ENCODE peak calls at places on chromosomes 2 and 18, in seven cellular contexts. One of them, this sample, is unnamed.

GRCh38 chr2:105734762-105735538 is 9.8 kb upstream of the NCK2 start:
- DNase-seq in stromal cell of bone marrow: peak; percentile 23
- DNase-seq in prostate gland: no peak
- DNase-seq in C1 segment of cervical spinal cord: no peak
- DNase-seq in renal cortical epithelial cell: peak; percentile 77
- DNase-seq in mesothelial cell of epicardium: peak; percentile 24
- DNase-seq in MM.1S: peak; percentile 71
- DNase-seq in this sample: no peak

GRCh38 chr2:64650722-64651338 is 2.9 kb downstream of the SERTAD2 start:
- DNase-seq in stromal cell of bone marrow: no peak
- DNase-seq in prostate gland: no peak
- DNase-seq in C1 segment of cervical spinal cord: no peak
- DNase-seq in renal cortical epithelial cell: no peak
- DNase-seq in mesothelial cell of epicardium: no peak
- DNase-seq in MM.1S: peak; percentile 4
- DNase-seq in this sample: no peak

GRCh38 chr2:238988752-238989151 is 140.9 kb downstream of the TWIST2 start:
- DNase-seq in stromal cell of bone marrow: no peak
- DNase-seq in prostate gland: no peak
- DNase-seq in C1 segment of cervical spinal cord: no peak
- DNase-seq in renal cortical epithelial cell: no peak
- DNase-seq in mesothelial cell of epicardium: peak; percentile 36
- DNase-seq in MM.1S: no peak
- DNase-seq in this sample: no peak

GRCh38 chr18:36628435-36629094 is 200.2 kb downstream of the TPGS2 start:
- DNase-seq in stromal cell of bone marrow: peak; percentile 51
- DNase-seq in prostate gland: no peak
- DNase-seq in C1 segment of cervical spinal cord: no peak
- DNase-seq in renal cortical epithelial cell: peak; percentile 32
- DNase-seq in mesothelial cell of epicardium: no peak
- DNase-seq in MM.1S: no peak
- DNase-seq in this sample: no peak

GRCh38 chr2:220601674-220602073 is 970.4 kb downstream of the EPHA4 start:
- DNase-seq in stromal cell of bone marrow: no peak
- DNase-seq in prostate gland: no peak
- DNase-seq in C1 segment of cervical spinal cord: no peak
- DNase-seq in renal cortical epithelial cell: no peak
- DNase-seq in mesothelial cell of epicardium: no peak
- DNase-seq in MM.1S: no peak
- DNase-seq in this sample: no peak

GRCh38 chr2:101150306-101151140 is 659 bp downstream of the TBC1D8 start:
- DNase-seq in stromal cell of bone marrow: no peak
- DNase-seq in prostate gland: peak; percentile 35
- DNase-seq in C1 segment of cervical spinal cord: no peak
- DNase-seq in renal cortical epithelial cell: no peak
- DNase-seq in mesothelial cell of epicardium: peak; percentile 49
- DNase-seq in MM.1S: peak; percentile 16
- DNase-seq in this sample: no peak

GRCh38 chr2:15145046-15145817 is 415.9 kb downstream of the NBAS start:
- DNase-seq in stromal cell of bone marrow: peak; percentile 22
- DNase-seq in prostate gland: no peak
- DNase-seq in C1 segment of cervical spinal cord: no peak
- DNase-seq in renal cortical epithelial cell: no peak
- DNase-seq in mesothelial cell of epicardium: no peak
- DNase-seq in MM.1S: no peak
- DNase-seq in this sample: no peak

GRCh38 chr2:144860421-144860820 is 340.5 kb upstream of the ZEB2 start:
- DNase-seq in stromal cell of bone marrow: no peak
- DNase-seq in prostate gland: no peak
- DNase-seq in C1 segment of cervical spinal cord: no peak
- DNase-seq in renal cortical epithelial cell: peak; percentile 47
- DNase-seq in mesothelial cell of epicardium: no peak
- DNase-seq in MM.1S: no peak
- DNase-seq in this sample: no peak

GRCh38 chr2:214772443-214773034 is 36.9 kb downstream of the BARD1 start:
- DNase-seq in stromal cell of bone marrow: no peak
- DNase-seq in prostate gland: no peak
- DNase-seq in C1 segment of cervical spinal cord: no peak
- DNase-seq in renal cortical epithelial cell: no peak
- DNase-seq in mesothelial cell of epicardium: no peak
- DNase-seq in MM.1S: no peak
- DNase-seq in this sample: no peak

GRCh38 chr18:79987566-79987965 is 797 bp downstream of the TXNL4A start:
- DNase-seq in stromal cell of bone marrow: no peak
- DNase-seq in prostate gland: no peak
- DNase-seq in C1 segment of cervical spinal cord: no peak
- DNase-seq in renal cortical epithelial cell: peak; percentile 37
- DNase-seq in mesothelial cell of epicardium: no peak
- DNase-seq in MM.1S: no peak
- DNase-seq in this sample: no peak

GRCh38 chr2:71586471-71586870 is 133.1 kb downstream of the DYSF start:
- DNase-seq in stromal cell of bone marrow: no peak
- DNase-seq in prostate gland: no peak
- DNase-seq in C1 segment of cervical spinal cord: no peak
- DNase-seq in renal cortical epithelial cell: no peak
- DNase-seq in mesothelial cell of epicardium: no peak
- DNase-seq in MM.1S: no peak
- DNase-seq in this sample: no peak

GRCh38 chr2:236293241-236293810 is 29.1 kb upstream of the ASB18 start:
- DNase-seq in stromal cell of bone marrow: no peak
- DNase-seq in prostate gland: no peak
- DNase-seq in C1 segment of cervical spinal cord: no peak
- DNase-seq in renal cortical epithelial cell: no peak
- DNase-seq in mesothelial cell of epicardium: no peak
- DNase-seq in MM.1S: no peak
- DNase-seq in this sample: no peak

GRCh38 chr2:102453497-102453896 is 19.5 kb upstream of the SLC9A4 start:
- DNase-seq in stromal cell of bone marrow: no peak
- DNase-seq in prostate gland: no peak
- DNase-seq in C1 segment of cervical spinal cord: no peak
- DNase-seq in renal cortical epithelial cell: no peak
- DNase-seq in mesothelial cell of epicardium: no peak
- DNase-seq in MM.1S: no peak
- DNase-seq in this sample: no peak

GRCh38 chr2:62147610-62148301 is 48.2 kb upstream of the B3GNT2 start:
- DNase-seq in stromal cell of bone marrow: peak; percentile 90
- DNase-seq in prostate gland: no peak
- DNase-seq in C1 segment of cervical spinal cord: no peak
- DNase-seq in renal cortical epithelial cell: no peak
- DNase-seq in mesothelial cell of epicardium: no peak
- DNase-seq in MM.1S: no peak
- DNase-seq in this sample: no peak

GRCh38 chr2:166417669-166418068 is 41.9 kb upstream of the SCN9A start:
- DNase-seq in stromal cell of bone marrow: peak; percentile 45
- DNase-seq in prostate gland: no peak
- DNase-seq in C1 segment of cervical spinal cord: no peak
- DNase-seq in renal cortical epithelial cell: peak; percentile 38
- DNase-seq in mesothelial cell of epicardium: no peak
- DNase-seq in MM.1S: peak; percentile 33
- DNase-seq in this sample: peak; percentile 10

GRCh38 chr2:109383505-109384307 is 230.1 kb downstream of the SEPTIN10 start:
- DNase-seq in stromal cell of bone marrow: no peak
- DNase-seq in prostate gland: no peak
- DNase-seq in C1 segment of cervical spinal cord: no peak
- DNase-seq in renal cortical epithelial cell: no peak
- DNase-seq in mesothelial cell of epicardium: no peak
- DNase-seq in MM.1S: no peak
- DNase-seq in this sample: no peak

GRCh38 chr2:24722141-24722790 is 70.9 kb downstream of the PTRHD1 start:
- DNase-seq in stromal cell of bone marrow: no peak
- DNase-seq in prostate gland: no peak
- DNase-seq in C1 segment of cervical spinal cord: no peak
- DNase-seq in renal cortical epithelial cell: peak; percentile 61
- DNase-seq in mesothelial cell of epicardium: no peak
- DNase-seq in MM.1S: no peak
- DNase-seq in this sample: no peak

GRCh38 chr18:27750014-27750413 is 426.9 kb downstream of the CDH2 start:
- DNase-seq in stromal cell of bone marrow: peak; percentile 34
- DNase-seq in prostate gland: no peak
- DNase-seq in C1 segment of cervical spinal cord: peak; percentile 8
- DNase-seq in renal cortical epithelial cell: peak; percentile 83
- DNase-seq in mesothelial cell of epicardium: peak; percentile 43
- DNase-seq in MM.1S: peak; percentile 42
- DNase-seq in this sample: peak; percentile 9

GRCh38 chr2:15115786-15116185 is 445.3 kb downstream of the NBAS start:
- DNase-seq in stromal cell of bone marrow: no peak
- DNase-seq in prostate gland: no peak
- DNase-seq in C1 segment of cervical spinal cord: no peak
- DNase-seq in renal cortical epithelial cell: no peak
- DNase-seq in mesothelial cell of epicardium: no peak
- DNase-seq in MM.1S: no peak
- DNase-seq in this sample: no peak

GRCh38 chr2:120600335-120600734 is 135.3 kb upstream of the GLI2 start:
- DNase-seq in stromal cell of bone marrow: no peak
- DNase-seq in prostate gland: no peak
- DNase-seq in C1 segment of cervical spinal cord: no peak
- DNase-seq in renal cortical epithelial cell: no peak
- DNase-seq in mesothelial cell of epicardium: no peak
- DNase-seq in MM.1S: no peak
- DNase-seq in this sample: no peak

GRCh38 chr2:127953128-127953718 is 67.5 kb upstream of the AMMECR1L start:
- DNase-seq in stromal cell of bone marrow: no peak
- DNase-seq in prostate gland: no peak
- DNase-seq in C1 segment of cervical spinal cord: peak; percentile 11
- DNase-seq in renal cortical epithelial cell: no peak
- DNase-seq in mesothelial cell of epicardium: no peak
- DNase-seq in MM.1S: no peak
- DNase-seq in this sample: no peak

GRCh38 chr2:151943461-151943860 is 115.2 kb upstream of the ARL5A start:
- DNase-seq in stromal cell of bone marrow: no peak
- DNase-seq in prostate gland: no peak
- DNase-seq in C1 segment of cervical spinal cord: no peak
- DNase-seq in renal cortical epithelial cell: no peak
- DNase-seq in mesothelial cell of epicardium: no peak
- DNase-seq in MM.1S: no peak
- DNase-seq in this sample: no peak

GRCh38 chr2:235841863-235842262 is 326.3 kb downstream of the GBX2 start:
- DNase-seq in stromal cell of bone marrow: no peak
- DNase-seq in prostate gland: no peak
- DNase-seq in C1 segment of cervical spinal cord: no peak
- DNase-seq in renal cortical epithelial cell: no peak
- DNase-seq in mesothelial cell of epicardium: no peak
- DNase-seq in MM.1S: no peak
- DNase-seq in this sample: no peak

This sample was measured in OCI-LY7.